ENCODE peak calls at places on chromosomes 2 and 18, in six cellular contexts. U is OCI-M1; B is COR-L47; W is naive B cell; F is effector memory CD8-positive, alpha-beta T cell; H is NCI-H1436. G is an unnamed sample.

GRCh38 chr2:17483496-17483895 is 34.7 kb downstream of the RAD51AP2 start:
- DNase-seq in F (no peak), B (no peak), U (no peak), W (no peak), H (no peak), G (no peak)

GRCh38 chr18:34959211-34959829 is 81.9 kb upstream of the MAPRE2 start:
- DNase-seq in B (no peak), W (no peak), U (no peak), H (no peak), F (no peak), G (no peak)

GRCh38 chr18:54360406-54360805 is 2.7 kb downstream of the C18orf54 start:
- DNase-seq in H (no peak), W (no peak), F (no peak), U (no peak), B (no peak), G (peak; percentile 28)

GRCh38 chr18:36129300-36130038 is at the start of the genes ELP2 and SLC39A6:
- DNase-seq in F (peak; percentile 96), U (peak; percentile 95), H (peak; percentile 93), B (peak; percentile 98), W (peak; percentile 95), G (peak; percentile 95)

GRCh38 chr2:85705680-85706039 is 11.5 kb downstream of the GNLY start:
- DNase-seq in U (peak; percentile 66), W (no peak), H (no peak), F (no peak), B (no peak), G (peak; percentile 90)

GRCh38 chr18:26086959-26087358 is 3.5 kb downstream of the SS18 start:
- DNase-seq in H (no peak), B (no peak), U (no peak), W (no peak), F (no peak), G (no peak)

GRCh38 chr2:117128471-117128870 is 686.0 kb upstream of the DDX18 start:
- DNase-seq in F (no peak), B (no peak), H (no peak), U (peak; percentile 58), W (no peak), G (no peak)

GRCh38 chr2:37982147-37982582 is 57.1 kb downstream of the RMDN2 start:
- DNase-seq in B (peak; percentile 24), H (peak; percentile 56), U (peak; percentile 82), W (peak; percentile 54), F (peak; percentile 53), G (peak; percentile 70)

GRCh38 chr18:25282282-25282681 is 69.7 kb downstream of the ZNF521 start:
- DNase-seq in H (no peak), U (peak; percentile 51), B (no peak), W (no peak), F (no peak), G (no peak)

GRCh38 chr2:189096769-189097447 is 82.7 kb downstream of the COL5A2 start:
- DNase-seq in W (no peak), F (no peak), H (no peak), U (no peak), B (no peak), G (peak; percentile 93)

GRCh38 chr18:51211552-51211951 is 14.1 kb upstream of the MEX3C start:
- DNase-seq in B (no peak), U (peak; percentile 98), W (no peak), F (peak; percentile 32), H (no peak), G (peak; percentile 51)

GRCh38 chr2:30180230-30180629 is 33.4 kb downstream of the YPEL5 start:
- DNase-seq in H (no peak), B (no peak), W (no peak), U (no peak), F (no peak), G (no peak)

GRCh38 chr2:155223781-155224406 is 525.4 kb downstream of the KCNJ3 start:
- DNase-seq in F (no peak), H (peak; percentile 8), W (no peak), U (peak; percentile 51), B (peak; percentile 48), G (no peak)

GRCh38 chr2:231241755-231242507 is 43.5 kb downstream of the ARMC9 start:
- DNase-seq in B (no peak), F (no peak), H (no peak), U (peak; percentile 36), W (no peak), G (no peak)

GRCh38 chr2:112260295-112260625 is 5.4 kb upstream of the ZC3H8 start:
- DNase-seq in F (no peak), U (no peak), H (no peak), B (no peak), W (no peak), G (no peak)

GRCh38 chr2:135657806-135658582 is 83.7 kb upstream of the UBXN4 start:
- DNase-seq in U (no peak), W (no peak), B (no peak), F (peak; percentile 51), H (no peak), G (no peak)

GRCh38 chr2:176652300-176653182 is 383.3 kb downstream of the MTX2 start:
- DNase-seq in B (peak; percentile 55), H (peak; percentile 76), F (peak; percentile 11), W (peak; percentile 30), U (peak; percentile 80), G (peak; percentile 74)

GRCh38 chr2:143110759-143111428 is 18.3 kb upstream of the ARHGAP15 start:
- DNase-seq in H (peak; percentile 52), F (peak; percentile 62), W (peak; percentile 60), U (peak; percentile 89), B (peak; percentile 72), G (peak; percentile 64)

GRCh38 chr18:43870626-43871025 is 593.3 kb upstream of the SYT4 start:
- DNase-seq in B (no peak), U (no peak), W (no peak), F (no peak), H (no peak), G (no peak)

GRCh38 chr2:15725101-15725787 is 133.6 kb downstream of the DDX1 start:
- DNase-seq in H (no peak), F (no peak), W (no peak), B (no peak), U (no peak), G (no peak)

GRCh38 chr2:229176136-229176535 is 95.0 kb downstream of the PID1 start:
- DNase-seq in H (no peak), W (no peak), B (no peak), F (no peak), U (no peak), G (no peak)

GRCh38 chr2:231200805-231201474 is 2.5 kb downstream of the ARMC9 start:
- DNase-seq in U (peak; percentile 42), H (no peak), B (no peak), W (no peak), F (no peak), G (peak; percentile 90)

GRCh38 chr2:127826047-127826446 is 15.1 kb upstream of the WDR33 start:
- DNase-seq in H (no peak), U (no peak), W (no peak), F (no peak), B (no peak), G (peak; percentile 17)

GRCh38 chr18:13564579-13564978 is 161.8 kb downstream of the FAM210A start:
- DNase-seq in B (peak; percentile 95), F (no peak), U (no peak), W (no peak), H (no peak), G (no peak)

GRCh38 chr18:69402219-69402989 is 1.7 kb downstream of the DOK6 start:
- DNase-seq in B (no peak), H (no peak), W (no peak), F (no peak), U (no peak), G (no peak)

GRCh38 chr2:56288863-56289580 is 105.2 kb downstream of the CCDC85A start:
- DNase-seq in B (peak; percentile 3), W (no peak), F (no peak), H (no peak), U (no peak), G (peak; percentile 19)

GRCh38 chr2:98570356-98570755 is 38.0 kb downstream of the COA5 start:
- DNase-seq in H (no peak), U (no peak), B (no peak), W (no peak), F (no peak), G (no peak)

GRCh38 chr2:37566517-37566961 is 104.9 kb downstream of the CDC42EP3 start:
- DNase-seq in B (no peak), H (no peak), W (no peak), U (no peak), F (no peak), G (peak; percentile 90)

GRCh38 chr2:130187268-130187667 is 5.2 kb downstream of the MZT2B start:
- DNase-seq in W (no peak), B (no peak), H (no peak), U (no peak), F (no peak), G (no peak)

GRCh38 chr18:12726774-12727550 is 24.1 kb downstream of the PSMG2 start:
- DNase-seq in H (peak; percentile 53), U (peak; percentile 84), B (peak; percentile 75), F (peak; percentile 75), W (peak; percentile 55), G (peak; percentile 74)

GRCh38 chr18:21672868-21673267 is 31.7 kb downstream of the ABHD3 start:
- DNase-seq in U (no peak), W (no peak), B (no peak), F (no peak), H (no peak), G (peak; percentile 47)

GRCh38 chr2:150169230-150169629 is 318.2 kb downstream of the RND3 start:
- DNase-seq in H (no peak), F (no peak), B (no peak), U (no peak), W (no peak), G (peak; percentile 55)

GRCh38 chr2:99775585-99775984 is 285.8 kb upstream of the REV1 start:
- DNase-seq in F (no peak), U (no peak), H (no peak), B (no peak), W (no peak), G (peak; percentile 92)

GRCh38 chr2:125745514-125745913 is 910.4 kb upstream of the GYPC start:
- DNase-seq in F (no peak), U (peak; percentile 79), H (peak; percentile 2), B (peak; percentile 31), W (no peak), G (no peak)

GRCh38 chr18:31040982-31041345 is 1.6 kb downstream of the DSC3 start:
- DNase-seq in F (no peak), H (no peak), W (no peak), B (no peak), U (no peak), G (no peak)

GRCh38 chr2:862356-862687 is 88.3 kb upstream of the SNTG2 start:
- DNase-seq in H (no peak), U (no peak), F (no peak), B (no peak), W (no peak), G (no peak)

GRCh38 chr18:79887181-79888000 is 64.1 kb downstream of the SLC66A2 start:
- DNase-seq in B (no peak), U (no peak), F (no peak), W (no peak), H (no peak), G (no peak)

GRCh38 chr2:37564356-37564755 is 107.1 kb downstream of the CDC42EP3 start:
- DNase-seq in W (no peak), F (no peak), U (no peak), H (no peak), B (peak; percentile 54), G (no peak)